ENCODE peak calls at places on chromosomes 5 and 9, in four cellular contexts. I is CD8-positive, alpha-beta T cell; P is cardiac muscle cell; L is mucosa of descending colon. W is an unnamed sample. For H3K4me1 and H3K36me3, the result is how much of the 10 kb centered on the place peaks cover.

GRCh38 chr9:133286523-133286922 is 11.5 kb upstream of the ABO start:
- DNase-seq in I (no peak), P (peak), L (no peak), W (no peak)

GRCh38 chr9:93634311-93635185 is 58.2 kb downstream of the PHF2 start:
- DNase-seq in I (no peak), P (no peak), L (no peak), W (no peak)

GRCh38 chr9:33106827-33107621 is 30.6 kb upstream of the SMU1 start:
- DNase-seq in I (no peak), P (peak), L (no peak), W (no peak)

GRCh38 chr5:61228691-61229280 is 66.5 kb upstream of the SMIM15 start:
- DNase-seq in I (no peak), P (peak), L (no peak), W (no peak)

GRCh38 chr9:136577941-136578619 is 32.2 kb upstream of the NOTCH1 start:
- DNase-seq in I (no peak), P (no peak), L (no peak), W (peak)

GRCh38 chr5:144684899-144685298 is 514.2 kb downstream of the KCTD16 start:
- DNase-seq in I (no peak), P (no peak), L (no peak), W (no peak)

GRCh38 chr9:127525426-127526188 is 74.3 kb downstream of the LRSAM1 start:
- DNase-seq in I (peak), P (peak), L (no peak), W (peak)

GRCh38 chr9:109401169-109401989 is 80.5 kb upstream of the EPB41L4B start:
- DNase-seq in I (no peak), P (peak), L (no peak), W (no peak)

GRCh38 chr5:175521313-175521833 is 43.0 kb downstream of the SFXN1 start:
- DNase-seq in I (peak), P (no peak), L (no peak), W (no peak)

GRCh38 chr5:168793844-168794837 is 215.0 kb upstream of the PANK3 start:
- DNase-seq in I (no peak), P (peak), L (no peak), W (no peak)

GRCh38 chr5:103461223-103461622 is 101.4 kb downstream of the NUDT12 start:
- DNase-seq in I (no peak), P (peak), L (no peak), W (no peak)

GRCh38 chr5:122295138-122295537 is 16.9 kb upstream of the SNCAIP start:
- DNase-seq in I (no peak), P (peak), L (no peak), W (no peak)

GRCh38 chr9:122219856-122220672 is 8.7 kb downstream of the LHX6 start:
- DNase-seq in I (no peak), P (peak), L (peak), W (no peak)
- H3K4me3 ChIP-seq in I (peak), P (peak), L (no peak), W (no peak)

DNA sequence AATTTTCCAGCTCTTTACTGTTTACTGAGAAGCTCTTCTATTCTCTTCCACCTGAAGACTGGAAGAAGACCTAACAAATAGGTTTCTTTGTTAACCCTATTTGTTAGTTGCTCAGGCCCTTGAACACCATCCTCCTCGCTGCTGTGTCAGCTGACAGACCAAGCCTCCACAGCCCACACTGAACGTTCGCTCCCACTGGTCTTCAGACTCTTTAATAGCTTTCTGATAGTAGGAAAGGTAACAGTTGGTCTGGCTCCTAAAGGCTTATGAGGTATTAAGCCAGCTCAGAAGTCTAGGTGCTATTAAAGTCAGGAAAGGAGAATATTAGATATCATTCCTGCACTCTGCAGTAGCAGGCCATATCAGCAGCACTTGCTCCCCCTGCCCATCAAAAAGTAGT is 23.3 kb upstream of the F2R start:
- DNase-seq in I (no peak), P (no peak), L (no peak), W (no peak)
- H3K4me1 ChIP-seq in I (under half), P (under half), L (under half), W (under half)

GRCh38 chr9:7828344-7828743 is 28.8 kb upstream of the DMAC1 start:
- DNase-seq in I (no peak), P (no peak), L (no peak), W (no peak)
- H3K36me3 ChIP-seq in I (under half), P (under half), L (under half), W (under half)

GRCh38 chr5:55177078-55177477 is 4.1 kb upstream of the CDC20B start:
- DNase-seq in I (no peak), P (no peak), L (no peak), W (no peak)
- H3K4me3 ChIP-seq in I (no peak), P (no peak), L (no peak), W (no peak)

DNA sequence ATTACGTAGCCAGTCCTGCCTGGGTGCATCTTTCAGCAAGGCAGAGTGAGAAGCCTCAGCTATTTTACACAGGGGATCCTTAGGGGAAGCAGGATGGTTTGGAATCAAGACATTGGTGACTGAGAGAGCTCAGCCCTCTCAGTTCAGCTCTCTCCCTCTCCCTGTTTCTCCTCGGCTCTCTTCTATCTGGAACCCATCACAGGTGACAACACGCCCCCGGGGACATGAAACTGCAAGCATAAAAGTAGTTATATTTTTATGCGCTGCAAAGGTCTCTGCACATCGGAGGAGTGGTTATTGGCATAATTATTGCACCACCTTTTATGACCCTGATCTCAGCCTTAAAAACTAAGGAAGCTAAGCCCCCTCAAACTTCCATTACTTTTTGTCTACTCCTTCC is 14.2 kb downstream of the TMOD1 start:
- DNase-seq in I (no peak), P (no peak), L (no peak), W (no peak)
- H3K4me1 ChIP-seq in I (under half), P (under half), L (under half), W (under half)

W was measured in CD4-positive, CD25-positive, alpha-beta regulatory T cell.